ENCODE peak calls at places on chromosomes 2 and 18, in four cellular contexts. F is HepG2, B is WTC11, Q is K562. M is an unnamed sample.

GRCh38 chr2:20935168-20935567 is 108.7 kb downstream of the APOB start:
- DNase-seq in F (peak; percentile 53), B (no peak), Q (no peak), M (no peak)

GRCh38 chr2:26704441-26704977 is 12.0 kb downstream of the KCNK3 start:
- DNase-seq in F (no peak), B (no peak), Q (no peak), M (no peak)

GRCh38 chr2:199973703-199974102 is 18.3 kb downstream of the MAIP1 start:
- DNase-seq in F (peak; percentile 46), Q (no peak), B (no peak), M (peak; percentile 37)

GRCh38 chr2:49656853-49657252 is 502.5 kb upstream of the FSHR start:
- DNase-seq in Q (no peak), F (no peak), B (no peak), M (no peak)

GRCh38 chr2:72143441-72144356 is 4.0 kb downstream of the CYP26B1 start:
- DNase-seq in Q (no peak), B (no peak), F (no peak), M (no peak)

GRCh38 chr2:181771355-181771754 is 91.0 kb upstream of the NEUROD1 start:
- DNase-seq in B (no peak), F (no peak), Q (no peak), M (no peak)

GRCh38 chr2:3575534-3576324 is 669 bp downstream of the RPS7 start:
- DNase-seq in F (no peak), B (no peak), Q (peak; percentile 81), M (no peak)

GRCh38 chr2:20370191-20370590 is 19.5 kb upstream of the PUM2 start:
- DNase-seq in Q (no peak), B (no peak), F (no peak), M (no peak)

GRCh38 chr18:51383116-51383515 is 185.6 kb upstream of the MEX3C start:
- DNase-seq in F (no peak), B (no peak), Q (no peak), M (no peak)

GRCh38 chr2:20247084-20247483 is 22.2 kb upstream of the SDC1 start:
- DNase-seq in F (no peak), B (no peak), Q (no peak), M (no peak)

GRCh38 chr2:17752892-17753802 is 463 bp downstream of the SMC6 start:
- DNase-seq in Q (peak; percentile 52), B (peak; percentile 53), F (peak; percentile 63), M (peak; percentile 49)

GRCh38 chr2:40028792-40029488 is 249.9 kb upstream of the THUMPD2 start:
- DNase-seq in Q (no peak), F (no peak), B (no peak), M (no peak)

GRCh38 chr2:238326801-238327365 is 6.6 kb downstream of the TRAF3IP1 start:
- DNase-seq in F (no peak), B (no peak), Q (no peak), M (no peak)

GRCh38 chr18:63130176-63130575 is 189.4 kb downstream of the BCL2 start:
- DNase-seq in F (no peak), Q (no peak), B (no peak), M (no peak)

GRCh38 chr2:68828887-68829708 is 42.1 kb downstream of the BMP10 start:
- DNase-seq in Q (peak; percentile 81), F (peak; percentile 41), B (no peak), M (peak; percentile 53)

GRCh38 chr2:239441261-239441701 is 40.5 kb upstream of the HDAC4 start:
- DNase-seq in Q (no peak), B (no peak), F (no peak), M (no peak)

GRCh38 chr2:230267556-230267955 is 42.0 kb downstream of the SP140 start:
- DNase-seq in F (no peak), Q (no peak), B (no peak), M (no peak)

GRCh38 chr18:8801263-8801901 is 96.0 kb downstream of the MTCL1 start:
- DNase-seq in F (no peak), B (no peak), Q (no peak), M (no peak)

GRCh38 chr18:45386256-45386655 is 229.0 kb upstream of the SLC14A2 start:
- DNase-seq in F (peak; percentile 27), B (peak; percentile 71), Q (peak; percentile 5), M (peak; percentile 15)

GRCh38 chr2:19711470-19712372 is 190.1 kb downstream of the TTC32 start:
- DNase-seq in B (peak; percentile 37), Q (no peak), F (peak; percentile 46), M (peak; percentile 15)

GRCh38 chr18:54127759-54128378 is 96.6 kb downstream of the MBD2 start:
- DNase-seq in F (peak; percentile 41), B (peak; percentile 58), Q (no peak), M (peak; percentile 23)

GRCh38 chr18:47929681-47930085 is 776 bp downstream of the SMAD2 start:
- DNase-seq in B (no peak), Q (no peak), F (peak; percentile 37), M (no peak)

GRCh38 chr18:6370410-6370809 is 44.3 kb downstream of the L3MBTL4 start:
- DNase-seq in B (no peak), Q (no peak), F (peak; percentile 37), M (peak; percentile 13)

GRCh38 chr2:11681722-11682589 is 12.0 kb upstream of the NTSR2 start:
- DNase-seq in B (peak; percentile 84), F (peak; percentile 55), Q (peak; percentile 89), M (peak; percentile 88)

GRCh38 chr2:227479865-227480475 is 8.0 kb downstream of the AGFG1 start:
- DNase-seq in B (no peak), F (peak; percentile 41), Q (peak; percentile 36), M (no peak)

GRCh38 chr18:48801728-48802542 is 148.8 kb downstream of the SMAD7 start:
- DNase-seq in Q (no peak), F (no peak), B (peak; percentile 2), M (no peak)

GRCh38 chr2:98585386-98585785 is 22.9 kb downstream of the COA5 start:
- DNase-seq in F (no peak), B (no peak), Q (no peak), M (no peak)

GRCh38 chr2:217935901-217936684 is 66.7 kb downstream of the TNS1 start:
- DNase-seq in F (no peak), Q (no peak), B (no peak), M (no peak)

GRCh38 chr2:227462463-227462951 is 9.4 kb upstream of the AGFG1 start:
- DNase-seq in Q (no peak), F (no peak), B (no peak), M (no peak)

GRCh38 chr2:182863642-182864041 is 2.8 kb downstream of the FRZB start:
- DNase-seq in B (no peak), F (no peak), Q (no peak), M (no peak)

GRCh38 chr2:207512356-207512755 is 17.4 kb upstream of the CREB1 start:
- DNase-seq in F (no peak), B (no peak), Q (no peak), M (no peak)

GRCh38 chr18:55838841-55839240 is 250.8 kb upstream of the TCF4 start:
- DNase-seq in F (no peak), Q (no peak), B (no peak), M (no peak)

GRCh38 chr2:64143154-64144056 is 815 bp downstream of the PELI1 start:
- DNase-seq in B (peak; percentile 53), Q (peak; percentile 44), F (peak; percentile 21), M (peak; percentile 45)

GRCh38 chr2:188884051-188884450 is 90.1 kb upstream of the COL3A1 start:
- DNase-seq in Q (no peak), F (no peak), B (no peak), M (no peak)

GRCh38 chr2:233740875-233741274 is 12.0 kb downstream of the UGT1A3 start:
- DNase-seq in Q (no peak), B (no peak), F (no peak), M (no peak)

GRCh38 chr2:24613154-24613814 is 122.2 kb downstream of the NCOA1 start:
- DNase-seq in F (peak; percentile 54), B (peak; percentile 46), Q (no peak), M (peak; percentile 31)

GRCh38 chr2:176079285-176079830 is 4.4 kb downstream of the EVX2 start:
- DNase-seq in Q (peak; percentile 56), B (peak; percentile 59), F (no peak), M (no peak)

DNA sequence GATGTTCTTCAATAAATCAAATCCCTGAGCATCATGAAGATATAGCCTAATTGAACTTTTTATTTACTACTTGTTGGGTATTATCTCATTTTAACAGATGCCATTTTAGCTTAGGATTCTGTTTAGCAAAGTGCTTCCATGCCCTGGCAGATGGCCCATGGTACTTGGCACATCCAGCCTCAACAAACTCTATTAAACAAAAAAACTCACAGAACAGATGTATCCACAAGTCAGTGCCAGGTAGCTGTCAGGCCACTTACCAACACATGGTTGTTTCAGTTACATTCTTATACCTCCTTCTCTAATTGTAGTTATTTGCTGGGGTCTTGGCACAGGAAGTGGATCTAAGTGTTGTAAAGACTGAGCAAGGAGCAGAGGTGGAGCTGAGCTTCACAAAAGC is 29.6 kb downstream of the GAD1 start:
- DNase-seq in B (no peak), Q (no peak), F (no peak), M (no peak)
- TF ChIP-seq SP1 in B (no peak), Q (no peak), F (no peak), M (no peak)

DNA sequence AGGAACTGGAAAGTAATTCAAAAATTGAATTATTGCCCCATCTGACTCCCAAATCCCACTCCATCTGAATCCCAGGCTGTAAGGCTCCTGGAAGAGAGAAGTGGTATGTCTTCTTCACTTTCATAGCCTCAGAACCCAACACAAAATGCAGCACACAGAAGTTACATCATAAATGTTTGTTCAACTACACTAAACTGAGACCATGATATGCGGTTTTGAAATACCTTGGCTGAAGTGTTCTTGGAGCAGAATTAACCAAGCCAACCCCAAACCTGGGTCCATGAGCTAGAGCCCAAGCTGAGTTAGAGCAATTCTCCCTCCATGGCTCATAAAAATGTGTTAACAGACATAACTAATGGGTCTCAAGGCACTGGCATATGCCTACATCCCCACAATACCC is 23.3 kb downstream of the NEB start:
- DNase-seq in F (no peak), Q (no peak), B (no peak), M (no peak)
- TF ChIP-seq ELF4 in F (no peak), Q (no peak), B (no peak), M (no peak)

GRCh38 chr2:191299866-191300265 is 54.7 kb downstream of the MYO1B start:
- DNase-seq in F (no peak), B (no peak), Q (no peak), M (no peak)

GRCh38 chr2:191301971-191302370 is 56.8 kb downstream of the MYO1B start:
- DNase-seq in F (no peak), B (no peak), Q (no peak), M (no peak)

GRCh38 chr2:191304939-191305875 is 60.0 kb downstream of the MYO1B start:
- DNase-seq in B (no peak), F (no peak), Q (no peak), M (no peak)

GRCh38 chr2:191303349-191304005 is 58.3 kb downstream of the MYO1B start:
- DNase-seq in Q (no peak), B (no peak), F (peak; percentile 18), M (no peak)

GRCh38 chr2:191302459-191303155 is 57.4 kb downstream of the MYO1B start:
- DNase-seq in B (no peak), F (peak; percentile 58), Q (no peak), M (peak; percentile 31)
- TF ChIP-seq SP1 in B (no peak), F (no peak), Q (no peak), M (no peak)

GRCh38 chr18:71336811-71337210 is 1048.0 kb downstream of the SOCS6 start:
- DNase-seq in B (no peak), Q (no peak), F (no peak), M (no peak)
- TF ChIP-seq ELF4 in B (no peak), Q (no peak), F (no peak), M (no peak)